ENCODE peak calls at places on chromosomes 2 and 18, in five cellular contexts. H is SK-N-SH, S is H1, W is endothelial cell of umbilical vein, P is sigmoid colon. B is an unnamed sample. For H3K9me3, the result is how much of the 10 kb centered on the place peaks cover.

GRCh38 chr2:100580474-100581264 is 17.9 kb downstream of the PDCL3 start:
- DNase-seq in W (peak), P (no peak), H (no peak), S (no peak), B (no peak)

GRCh38 chr18:2985628-2986027 is 27.3 kb downstream of the LPIN2 start:
- DNase-seq in P (no peak), S (no peak), H (no peak), W (peak), B (no peak)

GRCh38 chr2:48531141-48531648 is 1.2 kb downstream of the STON1 start:
- DNase-seq in S (no peak), W (peak), H (peak), P (peak), B (no peak)

GRCh38 chr18:3481696-3482210 is 31.8 kb downstream of the TGIF1 start:
- DNase-seq in W (peak), P (no peak), S (peak), H (peak), B (no peak)

GRCh38 chr2:221817878-221818277 is 245.8 kb upstream of the EPHA4 start:
- DNase-seq in H (no peak), W (no peak), P (no peak), S (no peak), B (no peak)

GRCh38 chr2:240624950-240625621 is at the start of gene GPR35:
- DNase-seq in P (peak), S (no peak), W (no peak), H (no peak), B (no peak)

GRCh38 chr2:20282916-20283592 is 58.1 kb upstream of the SDC1 start:
- DNase-seq in S (no peak), H (peak), W (peak), P (peak), B (no peak)

GRCh38 chr2:54803783-54804758 is 80.6 kb downstream of the EML6 start:
- DNase-seq in P (no peak), W (no peak), S (no peak), H (peak), B (no peak)

GRCh38 chr2:238493880-238494572 is 67.3 kb downstream of the ASB1 start:
- DNase-seq in H (no peak), P (no peak), S (peak), W (no peak), B (no peak)

GRCh38 chr2:69222984-69223658 is 163.9 kb downstream of the GFPT1 start:
- DNase-seq in S (no peak), W (peak), H (no peak), P (no peak), B (no peak)

GRCh38 chr18:42745931-42746330 is 369.6 kb downstream of the RIT2 start:
- DNase-seq in S (no peak), W (no peak), P (no peak), H (peak), B (no peak)

GRCh38 chr18:42742474-42742873 is 373.0 kb downstream of the RIT2 start:
- DNase-seq in H (no peak), W (no peak), S (no peak), P (no peak), B (no peak)

GRCh38 chr18:42746794-42747193 is 368.7 kb downstream of the RIT2 start:
- DNase-seq in W (no peak), H (no peak), S (no peak), P (no peak), B (no peak)

GRCh38 chr18:42742976-42743755 is 372.3 kb downstream of the RIT2 start:
- DNase-seq in W (no peak), S (no peak), P (no peak), H (no peak), B (no peak)

GRCh38 chr18:42745171-42745570 is 370.3 kb downstream of the RIT2 start:
- DNase-seq in W (no peak), S (no peak), H (no peak), P (no peak), B (no peak)
- H3K4me3 ChIP-seq in W (no peak), S (no peak), H (no peak), P (no peak), B (no peak)

DNA sequence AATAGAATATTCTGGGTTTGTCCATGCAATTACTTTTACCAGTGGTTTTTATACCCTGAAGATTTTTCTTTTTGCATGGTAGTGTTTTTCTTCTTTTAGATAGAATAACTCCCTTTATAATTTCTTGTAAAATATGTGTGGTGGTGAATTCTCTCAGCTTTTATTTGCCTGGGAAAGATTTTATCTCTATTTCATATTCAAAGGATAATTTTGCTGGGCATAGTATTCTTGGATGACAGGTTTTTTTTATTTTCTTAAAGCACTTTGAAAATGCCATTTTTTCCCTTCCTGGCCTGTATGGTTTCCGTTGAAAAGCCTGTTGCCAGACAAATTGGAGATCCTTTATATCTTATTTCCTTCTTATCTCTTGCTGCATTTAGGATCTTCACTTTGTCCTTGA is 113.5 kb downstream of the MYO3B start:
- DNase-seq in S (no peak), P (no peak), H (no peak), W (no peak), B (no peak)
- H3K9me3 ChIP-seq in S (under half), P (under half), H (under half), W (under half), B (under half)

DNA sequence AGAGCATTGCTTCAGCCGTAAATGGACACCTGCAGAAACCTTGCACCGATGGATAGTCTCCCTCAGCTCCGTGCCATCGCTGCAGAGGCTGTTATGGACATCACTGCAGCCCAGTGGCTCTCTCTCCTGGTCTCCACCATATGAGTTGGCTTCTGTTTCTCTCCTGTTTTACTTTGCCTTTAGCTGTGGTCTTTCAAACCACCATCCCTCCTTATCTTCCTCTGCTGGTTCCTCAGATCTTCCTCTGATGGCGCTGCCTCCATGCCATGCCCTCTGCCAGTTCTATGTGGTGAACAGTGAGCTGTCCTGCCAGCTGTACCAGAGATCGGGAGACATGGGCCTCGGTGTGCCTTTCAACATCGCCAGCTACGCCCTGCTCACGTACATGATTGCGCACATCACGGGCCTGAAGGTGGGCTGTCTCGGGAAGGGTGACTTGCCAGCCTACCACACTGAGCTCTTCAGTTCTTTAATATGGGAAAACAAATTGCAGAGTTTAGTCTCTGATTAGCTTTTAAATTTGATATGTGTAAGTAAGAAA is 13.1 kb downstream of the TYMS start:
- DNase-seq in S (no peak), W (no peak), P (no peak), H (no peak), B (no peak)
- TF ChIP-seq POLR2AphosphoS5 in S (peak), W (no peak), P (no peak), H (no peak), B (no peak)

GRCh38 chr2:11478899-11479605 is 13.1 kb upstream of the E2F6 start:
- DNase-seq in W (no peak), H (no peak), P (no peak), S (no peak), B (no peak)
- H3K4me3 ChIP-seq in W (no peak), H (no peak), P (no peak), S (no peak), B (no peak)

GRCh38 chr2:151669585-151670081 is 64.6 kb downstream of the NEB start:
- DNase-seq in W (no peak), P (no peak), H (no peak), S (no peak), B (no peak)
- H3K9me3 ChIP-seq in W (under half), P (under half), H (under half), S (under half), B (under half)

DNA sequence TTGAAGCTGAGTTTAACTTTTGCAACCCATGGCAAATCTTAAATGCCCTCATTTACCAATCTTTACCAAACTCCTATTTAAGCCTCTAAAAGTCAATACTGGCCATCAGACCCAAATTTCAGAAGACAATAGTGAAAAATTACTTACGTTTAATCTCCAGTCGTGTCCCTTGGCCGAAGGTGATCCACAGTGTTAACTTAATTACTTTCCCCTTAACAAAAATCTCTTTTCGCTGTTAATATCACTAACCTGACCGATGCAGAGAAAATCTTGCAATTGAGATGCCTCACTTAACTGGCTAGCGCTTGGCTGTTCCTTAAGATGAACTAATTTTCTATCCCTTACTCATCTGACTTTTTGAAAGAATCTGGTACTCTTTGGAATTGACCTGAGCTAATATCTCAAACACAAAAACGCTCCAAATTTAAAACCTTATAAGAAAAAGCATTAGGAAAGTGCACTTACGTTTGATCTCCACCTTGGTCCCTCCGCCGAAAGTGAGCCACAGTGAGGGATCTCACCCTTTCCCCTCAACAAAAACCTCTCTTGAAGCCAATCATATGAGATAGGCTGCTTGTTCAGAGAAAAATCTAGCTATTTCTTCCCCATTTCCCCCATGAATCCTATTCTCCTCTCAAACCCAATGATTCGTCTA is 169.1 kb downstream of the RPIA start:
- DNase-seq in H (no peak), S (no peak), W (no peak), P (no peak), B (no peak)
- TF ChIP-seq POLR2AphosphoS5 in H (no peak), S (no peak), W (no peak), P (no peak), B (no peak)

GRCh38 chr18:48126240-48126639 is 195.8 kb upstream of the SMAD2 start:
- DNase-seq in S (no peak), H (no peak), P (no peak), W (no peak), B (no peak)

GRCh38 chr18:48129621-48130082 is 199.2 kb upstream of the SMAD2 start:
- DNase-seq in S (no peak), W (no peak), P (no peak), H (no peak), B (no peak)

GRCh38 chr18:48124857-48125626 is 194.6 kb upstream of the SMAD2 start:
- DNase-seq in H (no peak), S (no peak), P (no peak), W (no peak), B (no peak)

GRCh38 chr18:48125724-48126123 is 195.3 kb upstream of the SMAD2 start:
- DNase-seq in P (no peak), S (no peak), W (no peak), H (no peak), B (no peak)

GRCh38 chr18:48127546-48128105 is 197.2 kb upstream of the SMAD2 start:
- DNase-seq in W (no peak), H (no peak), P (no peak), S (no peak), B (no peak)
- H3K4me3 ChIP-seq in W (no peak), H (no peak), P (no peak), S (no peak), B (no peak)